ENCODE peak calls at places on chromosome X, in ten cellular contexts. G, P, I, H, S, X, J, K, U and F are unnamed samples.

GRCh38 chrX:19627081-19627480 is 111.8 kb upstream of the MAP3K15 start:
- DNase-seq in G (no peak), P (no peak), I (no peak), H (peak; percentile 52), S (no peak), X (no peak), J (no peak), K (no peak), U (no peak), F (no peak)

GRCh38 chrX:132953358-132953757 is 5.1 kb downstream of the HS6ST2 start:
- DNase-seq in G (no peak), P (no peak), I (peak; percentile 26), H (no peak), S (no peak), X (no peak), J (peak; percentile 57), K (no peak), U (no peak), F (no peak)

GRCh38 chrX:125810856-125811255 is 355.2 kb downstream of the DCAF12L2 start:
- DNase-seq in G (no peak), P (no peak), I (no peak), H (no peak), S (no peak), X (no peak), J (no peak), K (no peak), U (no peak), F (no peak)

GRCh38 chrX:57821703-57822375 is 88.4 kb downstream of the ZXDA start:
- DNase-seq in G (peak; percentile 18), P (no peak), I (peak; percentile 28), H (peak; percentile 57), S (peak; percentile 22), X (peak; percentile 30), J (peak; percentile 60), K (peak; percentile 9), U (peak; percentile 23), F (peak; percentile 33)

GRCh38 chrX:124338733-124339514 is 6.5 kb downstream of the TEX13D start:
- DNase-seq in G (no peak), P (no peak), I (no peak), H (no peak), S (no peak), X (no peak), J (no peak), K (no peak), U (no peak), F (peak; percentile 52)

GRCh38 chrX:52346462-52347165 is 22.2 kb upstream of the XAGE2 start:
- DNase-seq in G (no peak), P (no peak), I (no peak), H (no peak), S (no peak), X (no peak), J (peak; percentile 70), K (no peak), U (no peak), F (peak; percentile 42)

GRCh38 chrX:120015145-120016067 is 62.1 kb downstream of the RHOXF2B start:
- DNase-seq in G (peak; percentile 3), P (no peak), I (no peak), H (no peak), S (no peak), X (no peak), J (peak; percentile 5), K (no peak), U (no peak), F (peak; percentile 4)

GRCh38 chrX:47501226-47502071 is 18.4 kb upstream of the ZNF41 start:
- DNase-seq in G (no peak), P (no peak), I (no peak), H (peak; percentile 91), S (no peak), X (no peak), J (no peak), K (no peak), U (no peak), F (no peak)

GRCh38 chrX:24298191-24298590 is 15.7 kb downstream of the SUPT20HL2 start:
- DNase-seq in G (peak; percentile 13), P (no peak), I (no peak), H (no peak), S (no peak), X (no peak), J (no peak), K (no peak), U (no peak), F (no peak)

GRCh38 chrX:71482228-71482958 is 50.5 kb upstream of the OGT start:
- DNase-seq in G (no peak), P (no peak), I (no peak), H (peak; percentile 14), S (no peak), X (no peak), J (peak; percentile 6), K (no peak), U (no peak), F (no peak)

GRCh38 chrX:13598877-13599276 is 29.5 kb downstream of the EGFL6 start:
- DNase-seq in G (peak; percentile 3), P (no peak), I (no peak), H (no peak), S (no peak), X (no peak), J (peak; percentile 3), K (no peak), U (no peak), F (no peak)
- TF ChIP-seq CTCF in G (no peak), P (no peak), I (no peak), H (peak; percentile 15), S (no peak), X (no peak), J (peak; percentile 10), K (peak; percentile 59), U (peak; percentile 18), F (no peak)

GRCh38 chrX:138756234-138756633 is 44.7 kb upstream of the FGF13 start:
- DNase-seq in G (peak; percentile 36), P (no peak), I (no peak), H (peak; percentile 80), S (no peak), X (peak; percentile 12), J (peak; percentile 57), K (no peak), U (no peak), F (no peak)
- TF ChIP-seq CTCF in G (no peak), P (no peak), I (no peak), H (peak; percentile 55), S (no peak), X (no peak), J (peak; percentile 47), K (no peak), U (no peak), F (no peak)

DNA sequence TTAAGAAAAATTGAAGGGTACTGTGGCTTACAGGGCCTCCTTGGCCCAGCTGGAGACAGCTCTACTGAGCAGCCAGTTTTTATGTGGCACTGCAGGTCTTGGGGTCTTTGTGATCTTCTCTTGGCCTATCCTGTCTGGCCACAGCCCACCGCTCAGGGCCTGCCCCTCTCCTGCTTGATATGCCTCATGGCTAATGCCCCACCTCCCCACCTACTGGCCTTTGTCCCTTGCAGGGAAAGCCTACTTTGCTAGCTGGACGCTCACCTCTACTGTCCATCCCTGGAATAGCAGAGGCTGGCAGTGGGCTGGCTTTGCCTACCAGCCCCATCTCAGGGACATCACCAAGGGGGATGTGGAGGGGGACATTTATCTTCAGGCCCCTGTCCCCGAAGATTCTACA is 134.1 kb downstream of the PJA1 start:
- DNase-seq in G (no peak), P (peak; percentile 43), I (no peak), H (no peak), S (peak; percentile 56), X (no peak), J (no peak), K (no peak), U (no peak), F (no peak)
- TF ChIP-seq CTCF in G (no peak), P (no peak), I (no peak), H (no peak), S (peak; percentile 68), X (no peak), J (peak; percentile 5), K (no peak), U (no peak), F (no peak)

GRCh38 chrX:139559383-139560042 is 29.0 kb downstream of the F9 start:
- DNase-seq in G (peak; percentile 41), P (no peak), I (peak; percentile 17), H (peak; percentile 69), S (peak; percentile 27), X (peak; percentile 18), J (peak; percentile 68), K (peak; percentile 26), U (peak; percentile 29), F (peak; percentile 11)
- TF ChIP-seq CTCF in G (peak; percentile 44), P (no peak), I (peak; percentile 19), H (peak; percentile 63), S (peak; percentile 46), X (no peak), J (peak; percentile 64), K (peak; percentile 55), U (peak; percentile 38), F (peak; percentile 20)

GRCh38 chrX:39133971-39134370 is 332.7 kb downstream of the MID1IP1 start:
- DNase-seq in G (peak; percentile 3), P (no peak), I (no peak), H (no peak), S (peak; percentile 79), X (no peak), J (no peak), K (no peak), U (no peak), F (peak; percentile 29)
- TF ChIP-seq CTCF in G (no peak), P (no peak), I (no peak), H (no peak), S (peak; percentile 77), X (no peak), J (peak; percentile 8), K (peak; percentile 62), U (peak; percentile 41), F (no peak)

GRCh38 chrX:155857561-155857960 is 23.6 kb upstream of the VAMP7 start:
- DNase-seq in G (no peak), P (no peak), I (no peak), H (no peak), S (peak; percentile 24), X (no peak), J (peak; percentile 16), K (no peak), U (no peak), F (no peak)
- TF ChIP-seq CTCF in G (no peak), P (no peak), I (no peak), H (no peak), S (peak; percentile 66), X (no peak), J (peak; percentile 37), K (peak; percentile 26), U (peak; percentile 41), F (peak; percentile 11)

GRCh38 chrX:110156167-110156754 is 153.3 kb downstream of the TMEM164 start:
- DNase-seq in G (no peak), P (no peak), I (no peak), H (peak; percentile 9), S (no peak), X (no peak), J (no peak), K (no peak), U (no peak), F (no peak)
- TF ChIP-seq CTCF in G (peak; percentile 48), P (peak; percentile 36), I (peak; percentile 49), H (peak; percentile 49), S (no peak), X (no peak), J (peak; percentile 24), K (peak; percentile 38), U (peak; percentile 9), F (peak; percentile 59)

GRCh38 chrX:12709047-12709446 is 82.2 kb upstream of the PRPS2 start:
- DNase-seq in G (no peak), P (no peak), I (no peak), H (no peak), S (no peak), X (no peak), J (no peak), K (no peak), U (no peak), F (peak; percentile 52)
- TF ChIP-seq CTCF in G (no peak), P (no peak), I (no peak), H (no peak), S (no peak), X (no peak), J (no peak), K (peak; percentile 63), U (no peak), F (peak; percentile 21)